ENCODE peak calls at places on chromosomes 7 and 10, in six cellular contexts. One of them, this sample, is unnamed.

GRCh38 chr10:96285331-96285752 is 14.0 kb upstream of the BLNK start:
- DNase-seq in psoas muscle: no peak
- DNase-seq in GM23338: peak
- DNase-seq in breast epithelium: no peak
- DNase-seq in AG04450: no peak
- DNase-seq in NB4: no peak
- DNase-seq in this sample: no peak

GRCh38 chr10:18043148-18043547 is 91.4 kb downstream of the SLC39A12 start:
- DNase-seq in GM23338: no peak
- DNase-seq in psoas muscle: no peak
- DNase-seq in breast epithelium: no peak
- DNase-seq in AG04450: peak
- DNase-seq in NB4: no peak
- DNase-seq in this sample: no peak

GRCh38 chr7:50450691-50451051 is 521 bp upstream of the FIGNL1 start:
- DNase-seq in psoas muscle: no peak
- DNase-seq in AG04450: no peak
- DNase-seq in breast epithelium: no peak
- DNase-seq in NB4: peak
- DNase-seq in GM23338: peak
- DNase-seq in this sample: peak

GRCh38 chr10:17216217-17216900 is 11.7 kb upstream of the VIM start:
- DNase-seq in breast epithelium: no peak
- DNase-seq in psoas muscle: no peak
- DNase-seq in GM23338: no peak
- DNase-seq in NB4: peak
- DNase-seq in AG04450: no peak
- DNase-seq in this sample: peak

GRCh38 chr7:100674441-100675407 is 1.2 kb downstream of the GNB2 start:
- DNase-seq in GM23338: peak
- DNase-seq in NB4: peak
- DNase-seq in psoas muscle: no peak
- DNase-seq in breast epithelium: no peak
- DNase-seq in AG04450: no peak
- DNase-seq in this sample: peak

GRCh38 chr10:42690449-42691360 is 52.3 kb upstream of the ZNF33B start:
- DNase-seq in NB4: peak
- DNase-seq in GM23338: peak
- DNase-seq in psoas muscle: no peak
- DNase-seq in breast epithelium: no peak
- DNase-seq in AG04450: no peak
- DNase-seq in this sample: no peak

GRCh38 chr10:132833421-132834111 is 47.6 kb upstream of the NKX6-2 start:
- DNase-seq in AG04450: no peak
- DNase-seq in GM23338: no peak
- DNase-seq in NB4: no peak
- DNase-seq in breast epithelium: no peak
- DNase-seq in psoas muscle: no peak
- DNase-seq in this sample: no peak

GRCh38 chr7:101099969-101100781 is 14.9 kb downstream of the TRIM56 start:
- DNase-seq in breast epithelium: peak
- DNase-seq in psoas muscle: peak
- DNase-seq in AG04450: peak
- DNase-seq in GM23338: peak
- DNase-seq in NB4: peak
- DNase-seq in this sample: peak

GRCh38 chr10:22017283-22018020 is 13.9 kb upstream of the DNAJC1 start:
- DNase-seq in psoas muscle: no peak
- DNase-seq in NB4: no peak
- DNase-seq in AG04450: no peak
- DNase-seq in GM23338: no peak
- DNase-seq in breast epithelium: no peak
- DNase-seq in this sample: no peak

GRCh38 chr7:28088032-28088431 is 92.6 kb downstream of the JAZF1 start:
- DNase-seq in psoas muscle: no peak
- DNase-seq in NB4: peak
- DNase-seq in GM23338: no peak
- DNase-seq in AG04450: no peak
- DNase-seq in breast epithelium: no peak
- DNase-seq in this sample: no peak

GRCh38 chr10:89695307-89695706 is 6.1 kb upstream of the KIF20B start:
- DNase-seq in breast epithelium: no peak
- DNase-seq in NB4: no peak
- DNase-seq in AG04450: no peak
- DNase-seq in psoas muscle: no peak
- DNase-seq in GM23338: peak
- DNase-seq in this sample: no peak

GRCh38 chr7:39459606-39460090 is 106.6 kb upstream of the YAE1 start:
- DNase-seq in NB4: no peak
- DNase-seq in GM23338: no peak
- DNase-seq in AG04450: no peak
- DNase-seq in breast epithelium: no peak
- DNase-seq in psoas muscle: no peak
- DNase-seq in this sample: no peak

GRCh38 chr7:55026867-55027490 is 8.2 kb downstream of the EGFR start:
- DNase-seq in NB4: no peak
- DNase-seq in AG04450: no peak
- DNase-seq in GM23338: no peak
- DNase-seq in psoas muscle: no peak
- DNase-seq in breast epithelium: no peak
- DNase-seq in this sample: no peak

GRCh38 chr10:72935358-72935757 is 19.2 kb downstream of the PLA2G12B start:
- DNase-seq in breast epithelium: no peak
- DNase-seq in AG04450: no peak
- DNase-seq in GM23338: no peak
- DNase-seq in psoas muscle: no peak
- DNase-seq in NB4: no peak
- DNase-seq in this sample: no peak

GRCh38 chr10:17227367-17228080 is 517 bp upstream of the VIM start:
- DNase-seq in NB4: peak
- DNase-seq in psoas muscle: no peak
- DNase-seq in GM23338: peak
- DNase-seq in AG04450: no peak
- DNase-seq in breast epithelium: no peak
- DNase-seq in this sample: no peak

GRCh38 chr7:432933-433332 is 86.7 kb downstream of the PDGFA start:
- DNase-seq in breast epithelium: no peak
- DNase-seq in psoas muscle: no peak
- DNase-seq in NB4: no peak
- DNase-seq in GM23338: no peak
- DNase-seq in AG04450: no peak
- DNase-seq in this sample: no peak

GRCh38 chr7:132185150-132185549 is 391.1 kb downstream of the PLXNA4 start:
- DNase-seq in psoas muscle: no peak
- DNase-seq in NB4: no peak
- DNase-seq in breast epithelium: no peak
- DNase-seq in GM23338: no peak
- DNase-seq in AG04450: no peak
- DNase-seq in this sample: no peak

GRCh38 chr7:37524056-37524455 is 75.4 kb upstream of the ELMO1 start:
- DNase-seq in psoas muscle: no peak
- DNase-seq in NB4: no peak
- DNase-seq in breast epithelium: no peak
- DNase-seq in AG04450: no peak
- DNase-seq in GM23338: no peak
- DNase-seq in this sample: no peak

GRCh38 chr10:60170250-60170649 is 219.4 kb downstream of the ANK3 start:
- DNase-seq in breast epithelium: no peak
- DNase-seq in NB4: no peak
- DNase-seq in psoas muscle: no peak
- DNase-seq in AG04450: peak
- DNase-seq in GM23338: no peak
- DNase-seq in this sample: no peak

GRCh38 chr7:144534196-144534595 is 130.7 kb upstream of the NOBOX start:
- DNase-seq in psoas muscle: no peak
- DNase-seq in GM23338: peak
- DNase-seq in breast epithelium: no peak
- DNase-seq in AG04450: no peak
- DNase-seq in NB4: peak
- DNase-seq in this sample: no peak

GRCh38 chr10:19993714-19994343 is 177.6 kb downstream of the PLXDC2 start:
- DNase-seq in GM23338: no peak
- DNase-seq in AG04450: no peak
- DNase-seq in psoas muscle: no peak
- DNase-seq in breast epithelium: no peak
- DNase-seq in NB4: no peak
- DNase-seq in this sample: no peak

GRCh38 chr10:43204394-43204942 is 62.4 kb downstream of the RASGEF1A start:
- DNase-seq in psoas muscle: no peak
- DNase-seq in NB4: no peak
- DNase-seq in GM23338: no peak
- DNase-seq in AG04450: no peak
- DNase-seq in breast epithelium: peak
- DNase-seq in this sample: no peak

GRCh38 chr10:26714816-26715487 is 17.5 kb downstream of the PDSS1 start:
- DNase-seq in AG04450: no peak
- DNase-seq in NB4: no peak
- DNase-seq in GM23338: no peak
- DNase-seq in psoas muscle: no peak
- DNase-seq in breast epithelium: no peak
- DNase-seq in this sample: no peak

GRCh38 chr10:102117391-102118159 is 2.6 kb downstream of the LDB1 start:
- DNase-seq in GM23338: peak
- DNase-seq in AG04450: peak
- DNase-seq in NB4: peak
- DNase-seq in psoas muscle: peak
- DNase-seq in breast epithelium: peak
- DNase-seq in this sample: peak

GRCh38 chr10:24255115-24255895 is 46.4 kb downstream of the KIAA1217 start:
- DNase-seq in GM23338: peak
- DNase-seq in psoas muscle: no peak
- DNase-seq in AG04450: no peak
- DNase-seq in NB4: no peak
- DNase-seq in breast epithelium: no peak
- DNase-seq in this sample: no peak

GRCh38 chr7:78516450-78516849 is 717.9 kb downstream of the PHTF2 start:
- DNase-seq in AG04450: no peak
- DNase-seq in NB4: no peak
- DNase-seq in breast epithelium: no peak
- DNase-seq in GM23338: no peak
- DNase-seq in psoas muscle: no peak
- DNase-seq in this sample: no peak

GRCh38 chr7:78514653-78515052 is 716.1 kb downstream of the PHTF2 start:
- DNase-seq in breast epithelium: no peak
- DNase-seq in psoas muscle: no peak
- DNase-seq in GM23338: no peak
- DNase-seq in AG04450: no peak
- DNase-seq in NB4: no peak
- DNase-seq in this sample: no peak

GRCh38 chr7:78510580-78511188 is 712.1 kb downstream of the PHTF2 start:
- DNase-seq in AG04450: peak
- DNase-seq in GM23338: peak
- DNase-seq in psoas muscle: no peak
- DNase-seq in NB4: peak
- DNase-seq in breast epithelium: no peak
- DNase-seq in this sample: no peak
- TF ChIP-seq CTCF in AG04450: peak
- TF ChIP-seq CTCF in GM23338: peak
- TF ChIP-seq CTCF in psoas muscle: peak
- TF ChIP-seq CTCF in NB4: peak
- TF ChIP-seq CTCF in breast epithelium: peak
- TF ChIP-seq CTCF in this sample: peak

GRCh38 chr10:129877773-129878371 is 86.2 kb downstream of the EBF3 start:
- DNase-seq in psoas muscle: no peak
- DNase-seq in NB4: peak
- DNase-seq in breast epithelium: no peak
- DNase-seq in AG04450: no peak
- DNase-seq in GM23338: peak
- DNase-seq in this sample: no peak
- TF ChIP-seq CTCF in psoas muscle: peak
- TF ChIP-seq CTCF in NB4: peak
- TF ChIP-seq CTCF in breast epithelium: no peak
- TF ChIP-seq CTCF in AG04450: peak
- TF ChIP-seq CTCF in GM23338: peak
- TF ChIP-seq CTCF in this sample: peak

GRCh38 chr10:93435061-93435491 is 47.1 kb downstream of the MYOF start:
- DNase-seq in AG04450: no peak
- DNase-seq in GM23338: no peak
- DNase-seq in breast epithelium: no peak
- DNase-seq in psoas muscle: no peak
- DNase-seq in NB4: no peak
- DNase-seq in this sample: no peak

GRCh38 chr10:93436577-93436976 is 45.6 kb downstream of the MYOF start:
- DNase-seq in AG04450: peak
- DNase-seq in GM23338: peak
- DNase-seq in NB4: peak
- DNase-seq in psoas muscle: peak
- DNase-seq in breast epithelium: peak
- DNase-seq in this sample: no peak

GRCh38 chr10:93437946-93438795 is 44.0 kb downstream of the MYOF start:
- DNase-seq in psoas muscle: no peak
- DNase-seq in AG04450: no peak
- DNase-seq in GM23338: peak
- DNase-seq in NB4: no peak
- DNase-seq in breast epithelium: no peak
- DNase-seq in this sample: no peak

GRCh38 chr10:93437000-93437945 is 44.9 kb downstream of the MYOF start:
- DNase-seq in breast epithelium: peak
- DNase-seq in NB4: peak
- DNase-seq in GM23338: peak
- DNase-seq in AG04450: peak
- DNase-seq in psoas muscle: peak
- DNase-seq in this sample: peak

DNA sequence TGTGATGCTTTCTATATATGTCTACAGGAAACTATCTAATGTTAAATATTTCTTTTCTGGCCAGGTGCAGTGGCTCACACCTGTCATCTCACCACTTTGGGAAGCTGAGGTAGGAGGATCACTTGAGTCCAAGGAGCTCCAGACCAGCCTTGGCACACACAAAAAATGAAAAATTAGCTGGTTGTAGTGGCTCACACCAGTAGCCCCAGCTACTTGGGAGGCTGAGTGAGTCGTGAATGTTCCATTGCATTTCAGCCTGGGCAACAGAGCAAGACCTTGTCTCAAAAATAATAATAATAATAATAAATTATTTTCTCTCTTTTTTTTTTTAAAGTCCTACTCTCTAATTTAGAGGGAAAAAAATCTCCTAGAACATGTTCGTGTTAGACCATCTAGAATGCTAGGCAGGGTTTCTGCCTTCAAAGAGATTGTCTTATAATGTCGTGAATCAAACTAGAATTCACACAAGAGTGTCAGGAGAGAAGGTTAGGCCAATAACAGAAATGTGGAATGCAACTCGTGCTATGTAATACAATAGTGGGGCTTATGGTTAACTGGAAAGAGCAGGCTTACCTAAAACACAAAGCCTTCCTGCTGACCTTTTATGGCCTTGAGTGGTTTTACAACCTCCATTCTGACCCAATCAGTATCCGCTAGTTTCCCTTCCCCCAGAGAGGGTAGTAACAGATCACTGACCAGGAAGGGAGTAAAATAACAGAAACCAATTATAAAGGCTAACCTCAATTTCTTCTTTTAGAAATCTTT is 46.3 kb downstream of the MYOF start:
- DNase-seq in AG04450: no peak
- DNase-seq in breast epithelium: no peak
- DNase-seq in psoas muscle: no peak
- DNase-seq in GM23338: peak
- DNase-seq in NB4: peak
- DNase-seq in this sample: no peak
- TF ChIP-seq CTCF in AG04450: no peak
- TF ChIP-seq CTCF in breast epithelium: no peak
- TF ChIP-seq CTCF in psoas muscle: no peak
- TF ChIP-seq CTCF in GM23338: no peak
- TF ChIP-seq CTCF in NB4: no peak
- TF ChIP-seq CTCF in this sample: no peak

GRCh38 chr7:64087501-64087900 is 42.3 kb downstream of the ZNF727 start:
- DNase-seq in GM23338: no peak
- DNase-seq in AG04450: no peak
- DNase-seq in breast epithelium: no peak
- DNase-seq in NB4: no peak
- DNase-seq in psoas muscle: no peak
- DNase-seq in this sample: no peak
- TF ChIP-seq CTCF in GM23338: no peak
- TF ChIP-seq CTCF in AG04450: no peak
- TF ChIP-seq CTCF in breast epithelium: no peak
- TF ChIP-seq CTCF in NB4: no peak
- TF ChIP-seq CTCF in psoas muscle: no peak
- TF ChIP-seq CTCF in this sample: no peak

This sample was measured in lower lobe of right lung.